ENCODE peak calls at places on chromosomes 1 and 21, in five cellular contexts. W is heart right ventricle, X is cardiac muscle cell, T is heart left ventricle, Y is fibroblast of lung. Z is an unnamed sample. For H3K4me1, the result is how much of the 10 kb centered on the place peaks cover.

GRCh38 chr1:50707824-50708223 is 252.2 kb downstream of the FAF1 start:
- DNase-seq in W (no peak), X (no peak), T (no peak), Y (no peak), Z (no peak)

GRCh38 chr1:61287734-61288133 is 205.4 kb downstream of the NFIA start:
- DNase-seq in W (no peak), X (peak), T (no peak), Y (peak), Z (peak)

GRCh38 chr1:154546264-154547043 is 12.0 kb downstream of the UBE2Q1 start:
- DNase-seq in W (peak), X (peak), T (peak), Y (peak), Z (no peak)

GRCh38 chr21:41188476-41189146 is 20.7 kb downstream of the BACE2 start:
- DNase-seq in W (no peak), X (peak), T (no peak), Y (no peak), Z (no peak)

GRCh38 chr1:147853391-147853790 is 49.2 kb upstream of the GJA8 start:
- DNase-seq in W (no peak), X (peak), T (no peak), Y (no peak), Z (peak)

GRCh38 chr1:240734001-240734400 is 122.0 kb upstream of the GREM2 start:
- DNase-seq in W (no peak), X (no peak), T (no peak), Y (no peak), Z (no peak)

GRCh38 chr1:13893456-13893855 is 193.5 kb downstream of the PRDM2 start:
- DNase-seq in W (no peak), X (no peak), T (no peak), Y (no peak), Z (no peak)

GRCh38 chr1:215517441-215517891 is 49.6 kb upstream of the KCTD3 start:
- DNase-seq in W (no peak), X (peak), T (no peak), Y (peak), Z (peak)

GRCh38 chr1:230392141-230392909 is 33.8 kb downstream of the PGBD5 start:
- DNase-seq in W (no peak), X (no peak), T (no peak), Y (no peak), Z (no peak)

GRCh38 chr1:24888061-24888970 is 41.8 kb downstream of the RUNX3 start:
- DNase-seq in W (no peak), X (no peak), T (no peak), Y (no peak), Z (no peak)

GRCh38 chr1:25797939-25798338 is 2.1 kb upstream of the SELENON start:
- DNase-seq in W (no peak), X (no peak), T (no peak), Y (no peak), Z (no peak)

DNA sequence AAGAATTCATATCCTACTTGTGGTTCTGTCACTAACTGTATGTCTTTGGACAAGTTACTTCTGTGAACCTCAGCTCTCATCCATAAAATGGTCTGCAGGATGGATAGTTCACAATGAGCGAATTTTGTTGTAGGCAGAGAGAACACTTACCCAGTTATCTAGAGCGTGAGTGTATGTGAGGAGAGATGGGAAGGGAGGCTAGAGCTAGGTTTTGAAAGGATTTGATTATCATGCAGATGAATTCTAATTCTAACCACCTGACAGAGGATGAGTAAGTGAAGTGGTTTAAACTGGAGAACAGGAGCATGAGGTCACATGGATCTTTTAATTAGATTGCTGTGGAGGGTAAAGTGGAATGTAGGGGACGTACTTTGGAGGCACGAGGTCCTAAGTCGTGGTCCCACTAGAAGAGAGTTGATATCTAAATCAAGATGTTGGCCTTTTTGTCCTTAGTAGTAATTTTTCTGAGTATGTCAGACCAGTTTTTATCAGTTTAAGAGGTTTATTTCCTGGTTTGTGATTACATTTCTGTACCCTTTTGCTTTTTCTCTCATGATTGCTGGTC is 5.0 kb downstream of the SUCO start:
- DNase-seq in W (no peak), X (no peak), T (no peak), Y (no peak), Z (no peak)
- H3K4me1 ChIP-seq in W (half or more), X (under half), T (under half), Y (under half), Z (under half)

GRCh38 chr1:115790356-115790755 is 21.8 kb upstream of the CASQ2 start:
- DNase-seq in W (no peak), X (no peak), T (no peak), Y (no peak), Z (no peak)
- H3K4me1 ChIP-seq in W (under half), X (under half), T (under half), Y (under half), Z (under half)

GRCh38 chr1:27349784-27350672 is 8.2 kb downstream of the SYTL1 start:
- DNase-seq in W (peak), X (peak), T (peak), Y (peak), Z (no peak)

GRCh38 chr1:27350673-27351540 is 9.1 kb downstream of the SYTL1 start:
- DNase-seq in W (peak), X (peak), T (peak), Y (peak), Z (no peak)

GRCh38 chr1:27346991-27347627 is 5.3 kb downstream of the SYTL1 start:
- DNase-seq in W (no peak), X (no peak), T (no peak), Y (no peak), Z (peak)

GRCh38 chr1:27351541-27352107 is 9.8 kb downstream of the SYTL1 start:
- DNase-seq in W (no peak), X (no peak), T (no peak), Y (no peak), Z (no peak)

GRCh38 chr1:27348861-27349783 is 7.3 kb downstream of the SYTL1 start:
- DNase-seq in W (no peak), X (peak), T (no peak), Y (no peak), Z (peak)
- H3K4me1 ChIP-seq in W (under half), X (under half), T (under half), Y (under half), Z (under half)

DNA sequence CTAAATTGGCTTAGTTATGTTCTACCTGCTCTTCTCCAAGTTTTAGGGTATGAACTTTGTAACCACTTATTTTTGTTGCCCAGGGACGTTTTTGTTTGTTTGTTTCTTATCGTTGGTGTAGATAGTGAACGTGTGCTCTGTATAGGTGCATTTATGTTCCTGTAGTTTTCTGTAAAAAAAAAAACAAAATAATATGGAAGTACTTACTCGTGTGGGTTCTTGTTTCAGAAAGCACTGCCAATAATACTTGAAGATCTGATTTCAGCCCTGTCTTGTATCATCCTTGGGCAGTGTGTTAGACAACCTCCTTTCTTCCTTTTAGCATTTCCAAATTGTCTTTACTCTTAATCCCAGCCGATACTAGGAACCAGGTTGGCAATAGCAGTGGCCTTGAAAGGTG is 4.4 kb downstream of the FAM20B start:
- DNase-seq in W (no peak), X (no peak), T (no peak), Y (no peak), Z (no peak)
- H3K4me1 ChIP-seq in W (half or more), X (under half), T (under half), Y (under half), Z (under half)

DNA sequence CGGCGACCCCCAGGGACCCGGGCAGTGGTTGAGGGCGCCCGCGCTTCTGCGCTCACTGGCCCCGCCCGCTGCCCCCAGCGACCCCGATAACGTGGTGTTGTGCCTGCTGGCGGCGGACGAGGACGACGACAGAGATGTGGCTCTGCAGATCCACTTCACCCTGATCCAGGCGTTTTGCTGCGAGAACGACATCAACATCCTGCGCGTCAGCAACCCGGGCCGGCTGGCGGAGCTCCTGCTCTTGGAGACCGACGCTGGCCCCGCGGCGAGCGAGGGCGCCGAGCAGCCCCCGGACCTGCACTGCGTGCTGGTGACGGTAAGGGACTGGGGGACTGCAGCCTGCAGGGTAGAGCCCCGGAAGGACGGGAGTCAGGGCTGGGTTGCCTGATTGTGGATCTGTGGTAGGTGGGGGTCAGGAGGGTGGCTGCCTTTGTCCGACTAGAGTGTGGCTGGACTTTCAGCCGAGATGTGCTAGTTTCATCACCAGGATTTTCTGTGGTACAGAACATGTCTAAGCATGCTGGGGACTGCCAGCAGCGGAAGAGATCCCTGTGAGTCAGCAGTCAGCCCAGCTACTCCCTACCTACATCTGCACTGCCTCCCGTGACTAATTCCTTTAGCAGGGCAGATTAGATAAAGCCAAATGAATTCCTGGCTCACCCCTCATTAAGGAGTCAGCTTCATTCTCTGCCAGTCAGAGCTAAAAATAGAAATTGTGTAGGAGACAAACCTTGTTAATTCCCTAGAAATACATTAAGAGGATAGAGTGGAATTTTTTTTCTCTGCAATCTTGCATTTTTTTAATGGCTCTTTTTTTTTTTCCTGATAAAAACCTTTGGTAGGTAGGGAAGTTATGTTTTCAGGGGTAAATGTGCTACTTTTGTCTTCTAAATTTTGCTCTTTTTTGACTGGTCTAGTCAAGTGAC is 1.5 kb downstream of the GADD45A start:
- DNase-seq in W (peak), X (peak), T (peak), Y (peak), Z (peak)
- H3K4me1 ChIP-seq in W (half or more), X (under half), T (under half), Y (under half), Z (under half)

GRCh38 chr1:218382261-218382660 is 37.1 kb downstream of the TGFB2 start:
- DNase-seq in W (no peak), X (no peak), T (no peak), Y (no peak), Z (no peak)
- H3K4me1 ChIP-seq in W (under half), X (half or more), T (under half), Y (under half), Z (under half)

DNA sequence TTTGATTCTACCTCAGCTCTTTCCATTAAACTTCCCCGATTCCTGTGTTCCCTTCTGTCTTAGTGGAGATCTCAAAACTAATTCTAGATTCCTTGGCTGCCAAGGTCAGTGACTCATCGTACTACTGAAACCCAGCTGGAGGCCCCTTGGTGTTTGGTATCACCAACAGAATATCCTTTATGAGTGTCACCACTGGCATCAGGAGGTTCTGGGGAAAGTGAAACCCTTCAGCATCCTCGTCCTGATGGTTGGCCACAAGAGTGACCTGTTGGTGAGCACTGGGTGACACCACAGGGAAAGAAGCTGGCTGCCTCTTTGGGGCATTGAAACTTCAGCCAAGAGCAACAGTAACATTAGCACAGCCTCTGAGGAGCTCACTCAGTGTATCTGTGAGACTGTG is 9.6 kb downstream of the RAB42 start:
- DNase-seq in W (no peak), X (peak), T (no peak), Y (peak), Z (peak)
- H3K4me1 ChIP-seq in W (under half), X (under half), T (under half), Y (under half), Z (under half)

DNA sequence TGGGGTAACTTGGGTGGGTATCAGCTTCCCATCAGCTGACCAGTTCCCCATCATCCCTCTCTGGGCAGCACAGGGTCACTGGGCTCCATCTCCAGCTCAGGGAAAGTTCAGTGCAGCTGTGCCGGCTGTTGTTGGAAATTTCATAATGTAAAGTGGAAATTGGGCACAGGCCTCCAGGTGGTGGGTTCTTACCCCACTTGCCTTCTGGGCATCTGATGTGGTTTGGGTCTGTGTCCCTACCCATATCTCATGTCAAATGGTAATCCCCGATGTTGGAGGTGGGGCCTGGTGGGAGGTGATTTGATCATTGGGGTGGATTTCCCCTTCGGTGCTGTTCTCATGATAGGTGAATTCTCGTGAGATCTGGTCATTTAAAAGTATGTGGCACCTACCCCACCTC is 59.7 kb upstream of the PSEN2 start:
- DNase-seq in W (no peak), X (no peak), T (no peak), Y (no peak), Z (no peak)
- H3K4me1 ChIP-seq in W (under half), X (under half), T (under half), Y (under half), Z (under half)

DNA sequence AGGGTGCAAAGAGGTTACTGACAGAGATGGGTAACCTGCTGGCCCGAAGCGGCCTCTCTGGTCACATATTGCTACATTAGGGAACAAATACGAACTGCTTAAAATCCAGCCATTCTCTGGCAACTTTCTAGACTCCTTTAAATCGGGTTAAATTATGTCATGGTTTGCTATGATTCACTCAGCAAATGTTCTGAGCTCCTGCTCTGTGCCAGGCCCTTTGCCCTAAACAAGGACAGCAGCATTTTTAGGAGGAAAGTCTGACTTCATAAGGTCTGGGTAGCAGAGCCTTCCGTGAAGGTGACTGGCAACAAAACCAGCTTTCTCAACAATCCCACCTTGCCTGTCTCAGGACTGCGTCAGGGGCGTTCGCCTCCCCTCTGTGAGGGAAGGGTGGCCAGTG is 15.4 kb downstream of the ZP4 start:
- DNase-seq in W (no peak), X (no peak), T (no peak), Y (peak), Z (no peak)
- H3K4me1 ChIP-seq in W (under half), X (under half), T (under half), Y (under half), Z (under half)